ENCODE peak calls at places on chromosomes 13 and 19, in five cellular contexts. V is tibial nerve, I is stomach, H is K562, G is lower leg skin. K is an unnamed sample.

GRCh38 chr19:42316223-42317211 is 3.4 kb downstream of the TMEM145 start:
- DNase-seq in I (no peak), H (no peak), V (no peak), G (no peak), K (no peak)

GRCh38 chr19:12695997-12696365 is 450 bp downstream of the FBXW9 start:
- DNase-seq in I (no peak), V (no peak), H (peak; percentile 67), G (no peak), K (no peak)

GRCh38 chr19:19211499-19212432 is at the start of gene NCAN:
- DNase-seq in V (no peak), G (no peak), I (no peak), H (peak; percentile 65), K (no peak)

GRCh38 chr13:27425151-27425917 is 915 bp downstream of the GTF3A start:
- DNase-seq in V (no peak), H (no peak), I (no peak), G (no peak), K (no peak)

GRCh38 chr19:3017923-3018322 is 11.2 kb downstream of the TLE2 start:
- DNase-seq in V (no peak), I (no peak), G (no peak), H (no peak), K (no peak)

GRCh38 chr13:49367640-49368431 is 76.0 kb downstream of the CAB39L start:
- DNase-seq in V (no peak), I (no peak), G (no peak), H (no peak), K (no peak)

GRCh38 chr19:28582807-28583206 is 630.1 kb downstream of the UQCRFS1 start:
- DNase-seq in G (no peak), H (no peak), I (no peak), V (no peak), K (no peak)

GRCh38 chr19:3459322-3459881 is 20.9 kb downstream of the SMIM24 start:
- DNase-seq in I (peak; percentile 62), V (peak; percentile 83), G (peak; percentile 95), H (peak; percentile 54), K (peak; percentile 95)

GRCh38 chr19:52658595-52658994 is 20.4 kb upstream of the ZNF83 start:
- DNase-seq in V (no peak), I (no peak), H (no peak), G (peak; percentile 10), K (no peak)

GRCh38 chr13:33676045-33676699 is 141.8 kb upstream of the RFC3 start:
- DNase-seq in G (no peak), I (peak; percentile 44), V (no peak), H (no peak), K (no peak)

GRCh38 chr13:71625183-71625582 is 241.8 kb downstream of the DACH1 start:
- DNase-seq in I (no peak), G (no peak), H (no peak), V (no peak), K (no peak)

GRCh38 chr19:55638864-55639359 is 1.9 kb upstream of the ZNF580 start:
- DNase-seq in H (no peak), I (no peak), V (no peak), G (peak; percentile 88), K (peak; percentile 51)

GRCh38 chr19:54062643-54063042 is 1.1 kb downstream of the VSTM1 start:
- DNase-seq in V (no peak), G (no peak), I (no peak), H (peak; percentile 5), K (no peak)

GRCh38 chr13:102742506-102742905 is 31.1 kb downstream of the TEX30 start:
- DNase-seq in V (no peak), I (no peak), H (no peak), G (no peak), K (no peak)

GRCh38 chr13:91405240-91405639 is 6.8 kb downstream of the GPC5 start:
- DNase-seq in G (no peak), I (no peak), V (no peak), H (no peak), K (no peak)

GRCh38 chr13:99580500-99581268 is 79.4 kb downstream of the TM9SF2 start:
- DNase-seq in V (no peak), H (no peak), G (no peak), I (no peak), K (no peak)

GRCh38 chr13:89061821-89062220 is 1390.7 kb downstream of the SLITRK5 start:
- DNase-seq in I (no peak), V (no peak), H (no peak), G (no peak), K (no peak)

GRCh38 chr13:91576590-91576989 is 178.2 kb downstream of the GPC5 start:
- DNase-seq in H (peak; percentile 60), I (no peak), V (no peak), G (no peak), K (no peak)

GRCh38 chr19:40596608-40597328 is 4.4 kb upstream of the LTBP4 start:
- DNase-seq in I (peak; percentile 76), V (no peak), G (peak; percentile 91), H (peak; percentile 96), K (peak; percentile 75)

GRCh38 chr13:39616087-39616694 is 13.2 kb upstream of the LHFPL6 start:
- DNase-seq in G (no peak), H (peak; percentile 44), V (no peak), I (no peak), K (no peak)

GRCh38 chr19:2711175-2711936 is 8.9 kb upstream of the GNG7 start:
- DNase-seq in V (no peak), I (no peak), H (peak; percentile 38), G (no peak), K (no peak)

GRCh38 chr13:99968521-99969367 is 2.8 kb downstream of the ZIC5 start:
- DNase-seq in H (peak; percentile 10), G (no peak), I (no peak), V (no peak), K (no peak)

GRCh38 chr19:46218160-46218559 is 11.4 kb upstream of the IGFL1 start:
- DNase-seq in H (peak; percentile 39), V (no peak), G (no peak), I (no peak), K (no peak)

GRCh38 chr19:45616709-45617027 is 14.7 kb upstream of the GPR4 start:
- DNase-seq in V (no peak), G (no peak), I (no peak), H (no peak), K (no peak)

GRCh38 chr19:3503036-3503572 is 2.6 kb upstream of the DOHH start:
- DNase-seq in G (no peak), I (no peak), V (no peak), H (no peak), K (no peak)

GRCh38 chr19:33728141-33728540 is 68.5 kb upstream of the KCTD15 start:
- DNase-seq in G (no peak), H (no peak), I (no peak), V (no peak), K (no peak)

GRCh38 chr13:38191016-38191415 is 158.6 kb upstream of the UFM1 start:
- DNase-seq in G (no peak), H (no peak), I (no peak), V (no peak), K (no peak)

GRCh38 chr19:2478756-2479555 is 3.0 kb downstream of the GADD45B start:
- DNase-seq in I (peak; percentile 88), V (peak; percentile 53), G (peak; percentile 97), H (no peak), K (peak; percentile 82)

GRCh38 chr13:74289130-74289529 is 154.9 kb upstream of the KLF12 start:
- DNase-seq in G (no peak), V (no peak), I (no peak), H (no peak), K (no peak)

GRCh38 chr13:36082396-36082795 is 48.8 kb downstream of the DCLK1 start:
- DNase-seq in I (no peak), V (no peak), G (no peak), H (no peak), K (no peak)

GRCh38 chr19:14450168-14450874 is 17.2 kb downstream of the PKN1 start:
- DNase-seq in I (no peak), H (peak; percentile 100), G (no peak), V (no peak), K (no peak)

GRCh38 chr13:93173656-93174055 is 53.0 kb upstream of the GPC6 start:
- DNase-seq in V (no peak), I (no peak), H (no peak), G (no peak), K (no peak)

GRCh38 chr13:106036870-106037269 is 498.6 kb downstream of the EFNB2 start:
- DNase-seq in V (no peak), I (no peak), H (no peak), G (no peak), K (no peak)

GRCh38 chr13:101178394-101178793 is 237.9 kb downstream of the NALCN start:
- DNase-seq in V (no peak), H (no peak), I (no peak), G (no peak), K (no peak)

GRCh38 chr13:95201814-95202521 is 99.3 kb downstream of the ABCC4 start:
- DNase-seq in V (no peak), G (peak; percentile 23), H (no peak), I (no peak), K (no peak)

GRCh38 chr19:58550362-58551122 is 4.4 kb downstream of the CHMP2A start:
- DNase-seq in V (no peak), I (no peak), H (no peak), G (no peak), K (no peak)
- TF ChIP-seq POLR2A in V (no peak), I (no peak), H (peak; percentile 44), G (no peak), K (no peak)

GRCh38 chr19:8397746-8398721 is 7.9 kb downstream of the RAB11B start:
- DNase-seq in G (no peak), H (no peak), V (no peak), I (no peak), K (no peak)

GRCh38 chr19:8397291-8397690 is 7.1 kb downstream of the RAB11B start:
- DNase-seq in I (no peak), H (peak; percentile 28), G (no peak), V (no peak), K (no peak)

GRCh38 chr19:8396185-8396562 is 6.0 kb downstream of the RAB11B start:
- DNase-seq in V (no peak), H (no peak), G (no peak), I (no peak), K (no peak)

GRCh38 chr19:8395621-8396082 is 5.5 kb downstream of the RAB11B start:
- DNase-seq in H (no peak), V (no peak), I (no peak), G (no peak), K (no peak)

GRCh38 chr19:8396563-8397203 is 6.5 kb downstream of the RAB11B start:
- DNase-seq in I (peak; percentile 75), H (peak; percentile 87), V (no peak), G (no peak), K (peak; percentile 69)
- TF ChIP-seq CTCF in I (peak; percentile 64), H (peak; percentile 81), V (peak; percentile 61), G (no peak), K (peak; percentile 18)

DNA sequence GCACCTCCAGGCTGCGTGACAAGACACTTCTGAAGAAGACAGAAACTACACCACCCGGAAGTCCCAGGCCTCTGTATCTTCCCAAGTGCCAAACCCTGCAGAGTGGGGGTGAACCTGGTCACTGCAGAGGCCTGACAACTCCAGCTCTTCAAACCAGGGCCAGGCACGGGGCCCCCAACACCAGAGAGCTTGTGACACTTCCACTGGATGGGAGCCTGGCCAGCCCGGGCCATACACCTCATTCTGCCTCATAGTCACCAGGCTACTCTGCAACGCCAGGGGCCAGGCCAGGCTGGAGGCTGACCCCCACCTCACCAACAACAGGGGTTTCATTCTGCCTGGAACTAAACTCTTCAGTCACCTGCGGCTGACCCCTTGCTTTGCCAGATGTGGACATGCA is 23.1 kb downstream of the TUBA3C start:
- DNase-seq in G (no peak), I (no peak), V (no peak), H (no peak), K (no peak)
- TF ChIP-seq POLR2A in G (no peak), I (no peak), V (no peak), H (no peak), K (no peak)

GRCh38 chr19:48999481-49000325 is 6.0 kb downstream of the RUVBL2 start:
- DNase-seq in H (peak; percentile 56), G (no peak), V (no peak), I (peak; percentile 65), K (no peak)
- TF ChIP-seq CTCF in H (peak; percentile 84), G (no peak), V (peak; percentile 24), I (peak; percentile 52), K (no peak)